ENCODE peak calls at places on chromosomes 12 and 14, in eight cellular contexts. One of them, this sample, is unnamed.

GRCh38 chr14:101965145-101965531 is 765 bp downstream of the DYNC1H1 start:
- DNase-seq in brain microvascular endothelial cell: peak
- DNase-seq in adrenal gland: peak
- DNase-seq in psoas muscle: peak
- DNase-seq in uterus: peak
- DNase-seq in pancreas: peak
- DNase-seq in upper lobe of right lung: peak
- DNase-seq in thyroid gland: peak
- DNase-seq in this sample: peak

GRCh38 chr14:88481794-88482193 is 73.0 kb downstream of the PTPN21 start:
- DNase-seq in brain microvascular endothelial cell: no peak
- DNase-seq in adrenal gland: no peak
- DNase-seq in psoas muscle: no peak
- DNase-seq in uterus: no peak
- DNase-seq in pancreas: no peak
- DNase-seq in upper lobe of right lung: no peak
- DNase-seq in thyroid gland: peak
- DNase-seq in this sample: no peak

GRCh38 chr12:58416211-58416610 is 474.8 kb downstream of the ATP23 start:
- DNase-seq in brain microvascular endothelial cell: peak
- DNase-seq in adrenal gland: no peak
- DNase-seq in psoas muscle: no peak
- DNase-seq in uterus: no peak
- DNase-seq in pancreas: no peak
- DNase-seq in upper lobe of right lung: no peak
- DNase-seq in thyroid gland: no peak
- DNase-seq in this sample: no peak

GRCh38 chr12:62736596-62736995 is 198.4 kb downstream of the PPM1H start:
- DNase-seq in brain microvascular endothelial cell: no peak
- DNase-seq in adrenal gland: no peak
- DNase-seq in psoas muscle: no peak
- DNase-seq in uterus: no peak
- DNase-seq in pancreas: no peak
- DNase-seq in upper lobe of right lung: no peak
- DNase-seq in thyroid gland: no peak
- DNase-seq in this sample: no peak

GRCh38 chr12:47267571-47267970 is 187.8 kb upstream of the AMIGO2 start:
- DNase-seq in brain microvascular endothelial cell: no peak
- DNase-seq in adrenal gland: no peak
- DNase-seq in psoas muscle: no peak
- DNase-seq in uterus: no peak
- DNase-seq in pancreas: no peak
- DNase-seq in upper lobe of right lung: no peak
- DNase-seq in thyroid gland: no peak
- DNase-seq in this sample: no peak

GRCh38 chr12:96035283-96036236 is at the start of gene LTA4H:
- DNase-seq in brain microvascular endothelial cell: peak
- DNase-seq in adrenal gland: peak
- DNase-seq in psoas muscle: peak
- DNase-seq in uterus: peak
- DNase-seq in pancreas: peak
- DNase-seq in upper lobe of right lung: peak
- DNase-seq in thyroid gland: peak
- DNase-seq in this sample: peak

GRCh38 chr12:28035483-28035882 is 63.0 kb upstream of the PTHLH start:
- DNase-seq in brain microvascular endothelial cell: peak
- DNase-seq in adrenal gland: no peak
- DNase-seq in psoas muscle: no peak
- DNase-seq in uterus: no peak
- DNase-seq in pancreas: no peak
- DNase-seq in upper lobe of right lung: no peak
- DNase-seq in thyroid gland: no peak
- DNase-seq in this sample: no peak

GRCh38 chr14:81765654-81766275 is 232.1 kb upstream of the SEL1L start:
- DNase-seq in brain microvascular endothelial cell: no peak
- DNase-seq in adrenal gland: no peak
- DNase-seq in psoas muscle: no peak
- DNase-seq in uterus: no peak
- DNase-seq in pancreas: no peak
- DNase-seq in upper lobe of right lung: no peak
- DNase-seq in thyroid gland: no peak
- DNase-seq in this sample: no peak

GRCh38 chr14:41137741-41138140 is 468.9 kb upstream of the LRFN5 start:
- DNase-seq in brain microvascular endothelial cell: no peak
- DNase-seq in adrenal gland: no peak
- DNase-seq in psoas muscle: no peak
- DNase-seq in uterus: no peak
- DNase-seq in pancreas: no peak
- DNase-seq in upper lobe of right lung: no peak
- DNase-seq in thyroid gland: no peak
- DNase-seq in this sample: no peak

GRCh38 chr12:54153586-54153985 is 35.2 kb downstream of the SMUG1 start:
- DNase-seq in brain microvascular endothelial cell: no peak
- DNase-seq in adrenal gland: no peak
- DNase-seq in psoas muscle: no peak
- DNase-seq in uterus: no peak
- DNase-seq in pancreas: no peak
- DNase-seq in upper lobe of right lung: no peak
- DNase-seq in thyroid gland: no peak
- DNase-seq in this sample: no peak

GRCh38 chr12:32331133-32331532 is 68.2 kb upstream of the FGD4 start:
- DNase-seq in brain microvascular endothelial cell: no peak
- DNase-seq in adrenal gland: no peak
- DNase-seq in psoas muscle: no peak
- DNase-seq in uterus: no peak
- DNase-seq in pancreas: no peak
- DNase-seq in upper lobe of right lung: no peak
- DNase-seq in thyroid gland: no peak
- DNase-seq in this sample: no peak

GRCh38 chr12:77488041-77488620 is 342.6 kb upstream of the NAV3 start:
- DNase-seq in brain microvascular endothelial cell: peak
- DNase-seq in adrenal gland: no peak
- DNase-seq in psoas muscle: no peak
- DNase-seq in uterus: no peak
- DNase-seq in pancreas: no peak
- DNase-seq in upper lobe of right lung: no peak
- DNase-seq in thyroid gland: no peak
- DNase-seq in this sample: no peak

GRCh38 chr12:15584366-15585041 is 204.7 kb downstream of the EPS8 start:
- DNase-seq in brain microvascular endothelial cell: no peak
- DNase-seq in adrenal gland: peak
- DNase-seq in psoas muscle: no peak
- DNase-seq in uterus: no peak
- DNase-seq in pancreas: no peak
- DNase-seq in upper lobe of right lung: no peak
- DNase-seq in thyroid gland: peak
- DNase-seq in this sample: no peak

GRCh38 chr14:102575479-102576428 is 16.7 kb upstream of the RCOR1 start:
- DNase-seq in brain microvascular endothelial cell: no peak
- DNase-seq in adrenal gland: no peak
- DNase-seq in psoas muscle: no peak
- DNase-seq in uterus: no peak
- DNase-seq in pancreas: no peak
- DNase-seq in upper lobe of right lung: no peak
- DNase-seq in thyroid gland: no peak
- DNase-seq in this sample: no peak

GRCh38 chr14:100663528-100664052 is 63.1 kb upstream of the DLK1 start:
- DNase-seq in brain microvascular endothelial cell: no peak
- DNase-seq in adrenal gland: no peak
- DNase-seq in psoas muscle: peak
- DNase-seq in uterus: no peak
- DNase-seq in pancreas: no peak
- DNase-seq in upper lobe of right lung: no peak
- DNase-seq in thyroid gland: no peak
- DNase-seq in this sample: no peak
- TF ChIP-seq CTCF in brain microvascular endothelial cell: no peak
- TF ChIP-seq CTCF in adrenal gland: no peak
- TF ChIP-seq CTCF in psoas muscle: no peak
- TF ChIP-seq CTCF in uterus: no peak
- TF ChIP-seq CTCF in pancreas: no peak
- TF ChIP-seq CTCF in upper lobe of right lung: no peak
- TF ChIP-seq CTCF in thyroid gland: no peak
- TF ChIP-seq CTCF in this sample: no peak

DNA sequence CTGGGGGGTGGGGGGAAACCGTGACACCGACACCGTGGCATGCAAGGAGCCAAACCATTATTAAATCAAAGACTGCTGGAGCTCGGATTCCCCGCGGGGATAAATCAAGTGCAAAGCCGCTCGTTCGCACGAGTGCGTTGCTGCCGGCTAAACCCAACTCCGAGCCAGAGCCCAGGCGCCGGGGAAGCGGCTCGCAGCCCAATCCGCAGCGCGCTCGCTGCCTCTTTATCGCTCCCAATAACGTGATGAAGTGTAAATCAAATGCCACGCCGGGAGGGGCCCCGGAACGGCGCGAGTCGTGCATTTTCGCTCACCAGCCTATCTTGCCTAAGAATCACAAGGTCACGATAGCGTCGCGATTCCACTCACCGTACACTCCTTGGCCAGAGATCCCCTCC is 1.3 kb downstream of the MDGA2 start:
- DNase-seq in brain microvascular endothelial cell: peak
- DNase-seq in adrenal gland: no peak
- DNase-seq in psoas muscle: no peak
- DNase-seq in uterus: no peak
- DNase-seq in pancreas: no peak
- DNase-seq in upper lobe of right lung: no peak
- DNase-seq in thyroid gland: no peak
- DNase-seq in this sample: no peak
- H3K4me3 ChIP-seq in brain microvascular endothelial cell: peak
- H3K4me3 ChIP-seq in adrenal gland: no peak
- H3K4me3 ChIP-seq in psoas muscle: no peak
- H3K4me3 ChIP-seq in uterus: no peak
- H3K4me3 ChIP-seq in pancreas: no peak
- H3K4me3 ChIP-seq in upper lobe of right lung: no peak
- H3K4me3 ChIP-seq in thyroid gland: no peak
- H3K4me3 ChIP-seq in this sample: no peak

GRCh38 chr12:106769546-106769945 is 4.9 kb upstream of the RIC8B start:
- DNase-seq in brain microvascular endothelial cell: no peak
- DNase-seq in adrenal gland: no peak
- DNase-seq in psoas muscle: no peak
- DNase-seq in uterus: no peak
- DNase-seq in pancreas: no peak
- DNase-seq in upper lobe of right lung: no peak
- DNase-seq in thyroid gland: no peak
- DNase-seq in this sample: no peak

GRCh38 chr12:106767206-106767605 is 7.3 kb upstream of the RIC8B start:
- DNase-seq in brain microvascular endothelial cell: no peak
- DNase-seq in adrenal gland: no peak
- DNase-seq in psoas muscle: no peak
- DNase-seq in uterus: no peak
- DNase-seq in pancreas: no peak
- DNase-seq in upper lobe of right lung: no peak
- DNase-seq in thyroid gland: no peak
- DNase-seq in this sample: no peak

GRCh38 chr12:106766393-106766826 is 8.1 kb upstream of the RIC8B start:
- DNase-seq in brain microvascular endothelial cell: no peak
- DNase-seq in adrenal gland: peak
- DNase-seq in psoas muscle: no peak
- DNase-seq in uterus: peak
- DNase-seq in pancreas: peak
- DNase-seq in upper lobe of right lung: peak
- DNase-seq in thyroid gland: peak
- DNase-seq in this sample: peak

GRCh38 chr12:106769078-106769477 is 5.4 kb upstream of the RIC8B start:
- DNase-seq in brain microvascular endothelial cell: no peak
- DNase-seq in adrenal gland: no peak
- DNase-seq in psoas muscle: no peak
- DNase-seq in uterus: no peak
- DNase-seq in pancreas: peak
- DNase-seq in upper lobe of right lung: no peak
- DNase-seq in thyroid gland: no peak
- DNase-seq in this sample: no peak

DNA sequence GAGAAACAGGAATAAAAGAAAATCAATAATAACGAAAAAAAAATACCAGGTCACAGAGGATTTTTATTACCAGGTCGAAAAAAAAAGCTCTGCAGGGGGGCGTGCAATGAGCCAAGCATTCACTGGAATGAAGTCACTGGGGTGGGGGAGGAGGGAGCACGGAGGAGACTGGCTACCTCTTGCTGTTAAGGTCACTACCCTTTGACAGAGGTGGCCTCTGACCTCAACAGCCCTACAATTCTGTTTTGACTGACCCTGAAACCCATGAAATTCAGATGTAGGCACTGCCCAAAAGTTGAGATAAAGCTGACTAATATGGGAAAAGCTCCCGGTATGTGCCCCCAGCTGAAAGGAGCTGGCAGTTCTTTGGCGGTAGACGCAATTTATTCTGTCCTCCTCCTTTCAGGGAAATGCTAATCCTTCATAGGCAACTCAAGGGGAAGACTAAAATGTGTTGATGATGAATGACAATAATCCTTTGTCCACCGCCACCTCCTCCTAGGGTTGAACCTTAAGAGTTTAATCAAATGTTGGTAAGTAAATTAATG is 6.5 kb upstream of the RIC8B start:
- DNase-seq in brain microvascular endothelial cell: peak
- DNase-seq in adrenal gland: peak
- DNase-seq in psoas muscle: no peak
- DNase-seq in uterus: no peak
- DNase-seq in pancreas: peak
- DNase-seq in upper lobe of right lung: no peak
- DNase-seq in thyroid gland: peak
- DNase-seq in this sample: no peak
- H3K27ac ChIP-seq in brain microvascular endothelial cell: no peak
- H3K27ac ChIP-seq in adrenal gland: no peak
- H3K27ac ChIP-seq in psoas muscle: no peak
- H3K27ac ChIP-seq in uterus: no peak
- H3K27ac ChIP-seq in pancreas: peak
- H3K27ac ChIP-seq in upper lobe of right lung: no peak
- H3K27ac ChIP-seq in thyroid gland: peak
- H3K27ac ChIP-seq in this sample: peak

GRCh38 chr12:56260380-56260779 is 2.2 kb upstream of the ANKRD52 start:
- DNase-seq in brain microvascular endothelial cell: no peak
- DNase-seq in adrenal gland: peak
- DNase-seq in psoas muscle: no peak
- DNase-seq in uterus: no peak
- DNase-seq in pancreas: no peak
- DNase-seq in upper lobe of right lung: no peak
- DNase-seq in thyroid gland: no peak
- DNase-seq in this sample: no peak

GRCh38 chr12:56257491-56258067 is 605 bp downstream of the ANKRD52 start:
- DNase-seq in brain microvascular endothelial cell: no peak
- DNase-seq in adrenal gland: peak
- DNase-seq in psoas muscle: no peak
- DNase-seq in uterus: no peak
- DNase-seq in pancreas: no peak
- DNase-seq in upper lobe of right lung: no peak
- DNase-seq in thyroid gland: peak
- DNase-seq in this sample: no peak

GRCh38 chr12:56258068-56258819 is at the start of gene ANKRD52:
- DNase-seq in brain microvascular endothelial cell: peak
- DNase-seq in adrenal gland: peak
- DNase-seq in psoas muscle: peak
- DNase-seq in uterus: peak
- DNase-seq in pancreas: peak
- DNase-seq in upper lobe of right lung: peak
- DNase-seq in thyroid gland: peak
- DNase-seq in this sample: peak

GRCh38 chr12:56257071-56257470 is 1.1 kb downstream of the ANKRD52 start:
- DNase-seq in brain microvascular endothelial cell: no peak
- DNase-seq in adrenal gland: no peak
- DNase-seq in psoas muscle: no peak
- DNase-seq in uterus: no peak
- DNase-seq in pancreas: no peak
- DNase-seq in upper lobe of right lung: no peak
- DNase-seq in thyroid gland: no peak
- DNase-seq in this sample: no peak

GRCh38 chr12:56258820-56259183 is 618 bp upstream of the ANKRD52 start:
- DNase-seq in brain microvascular endothelial cell: no peak
- DNase-seq in adrenal gland: peak
- DNase-seq in psoas muscle: no peak
- DNase-seq in uterus: no peak
- DNase-seq in pancreas: no peak
- DNase-seq in upper lobe of right lung: peak
- DNase-seq in thyroid gland: no peak
- DNase-seq in this sample: no peak
- TF ChIP-seq CTCF in brain microvascular endothelial cell: no peak
- TF ChIP-seq CTCF in adrenal gland: no peak
- TF ChIP-seq CTCF in psoas muscle: no peak
- TF ChIP-seq CTCF in uterus: no peak
- TF ChIP-seq CTCF in pancreas: no peak
- TF ChIP-seq CTCF in upper lobe of right lung: no peak
- TF ChIP-seq CTCF in thyroid gland: no peak
- TF ChIP-seq CTCF in this sample: no peak

This sample was measured in kidney.